ENCODE peak calls at places on chromosomes 7 and 10, in nine cellular contexts. T is right cardiac atrium, F is heart right ventricle, K is transverse colon, L is mammary epithelial cell, M is mucosa of descending colon, N is heart left ventricle, Q is colonic mucosa, S is stomach. Y is an unnamed sample. For H3K4me1, the result is how much of the 10 kb centered on the place peaks cover.

GRCh38 chr7:24227068-24227467 is 56.9 kb upstream of the NPY start:
- DNase-seq in T (no peak), F (no peak), K (no peak), L (no peak), M (no peak), N (no peak), Q (no peak), S (no peak), Y (no peak)

GRCh38 chr10:4174197-4174596 is 389.2 kb upstream of the KLF6 start:
- DNase-seq in T (peak), F (no peak), K (no peak), L (no peak), M (no peak), N (no peak), Q (no peak), S (no peak), Y (no peak)

GRCh38 chr10:86211691-86212390 is 154.8 kb downstream of the GRID1 start:
- DNase-seq in T (no peak), F (no peak), K (no peak), L (no peak), M (no peak), N (no peak), Q (no peak), S (no peak), Y (no peak)

GRCh38 chr7:36090976-36091375 is 62.1 kb upstream of the EEPD1 start:
- DNase-seq in T (no peak), F (no peak), K (no peak), L (no peak), M (no peak), N (no peak), Q (no peak), S (no peak), Y (no peak)

GRCh38 chr7:127792528-127793342 is 140.7 kb downstream of the SND1 start:
- DNase-seq in T (no peak), F (no peak), K (peak), L (no peak), M (no peak), N (no peak), Q (peak), S (peak), Y (peak)

GRCh38 chr10:116891208-116891607 is 41.9 kb downstream of the ENO4 start:
- DNase-seq in T (peak), F (peak), K (peak), L (peak), M (peak), N (peak), Q (peak), S (no peak), Y (peak)

GRCh38 chr7:73555411-73555982 is 2.0 kb downstream of the BCL7B start:
- DNase-seq in T (no peak), F (no peak), K (no peak), L (no peak), M (no peak), N (no peak), Q (no peak), S (no peak), Y (no peak)

GRCh38 chr7:31939076-31939475 is 131.1 kb downstream of the PDE1C start:
- DNase-seq in T (no peak), F (no peak), K (no peak), L (no peak), M (no peak), N (no peak), Q (no peak), S (no peak), Y (no peak)

GRCh38 chr10:80488539-80489066 is 34.5 kb downstream of the TSPAN14 start:
- DNase-seq in T (no peak), F (no peak), K (no peak), L (peak), M (no peak), N (no peak), Q (no peak), S (peak), Y (no peak)

GRCh38 chr10:104122273-104123107 is 519 bp downstream of the SFR1 start:
- DNase-seq in T (no peak), F (no peak), K (no peak), L (no peak), M (no peak), N (no peak), Q (no peak), S (no peak), Y (no peak)

GRCh38 chr10:114771749-114772148 is 49.8 kb upstream of the FHIP2A start:
- DNase-seq in T (no peak), F (no peak), K (no peak), L (no peak), M (no peak), N (no peak), Q (no peak), S (no peak), Y (no peak)

GRCh38 chr7:116912269-116912909 is 40.9 kb upstream of the ST7 start:
- DNase-seq in T (no peak), F (no peak), K (no peak), L (no peak), M (no peak), N (no peak), Q (no peak), S (no peak), Y (no peak)

GRCh38 chr7:43761382-43761781 is 2.9 kb downstream of the BLVRA start:
- DNase-seq in T (no peak), F (no peak), K (no peak), L (no peak), M (no peak), N (no peak), Q (no peak), S (no peak), Y (no peak)
- H3K4me1 ChIP-seq in T (under half), F (under half), K (under half), L (under half), M (under half), N (under half), Q (under half), S (under half), Y (under half)

DNA sequence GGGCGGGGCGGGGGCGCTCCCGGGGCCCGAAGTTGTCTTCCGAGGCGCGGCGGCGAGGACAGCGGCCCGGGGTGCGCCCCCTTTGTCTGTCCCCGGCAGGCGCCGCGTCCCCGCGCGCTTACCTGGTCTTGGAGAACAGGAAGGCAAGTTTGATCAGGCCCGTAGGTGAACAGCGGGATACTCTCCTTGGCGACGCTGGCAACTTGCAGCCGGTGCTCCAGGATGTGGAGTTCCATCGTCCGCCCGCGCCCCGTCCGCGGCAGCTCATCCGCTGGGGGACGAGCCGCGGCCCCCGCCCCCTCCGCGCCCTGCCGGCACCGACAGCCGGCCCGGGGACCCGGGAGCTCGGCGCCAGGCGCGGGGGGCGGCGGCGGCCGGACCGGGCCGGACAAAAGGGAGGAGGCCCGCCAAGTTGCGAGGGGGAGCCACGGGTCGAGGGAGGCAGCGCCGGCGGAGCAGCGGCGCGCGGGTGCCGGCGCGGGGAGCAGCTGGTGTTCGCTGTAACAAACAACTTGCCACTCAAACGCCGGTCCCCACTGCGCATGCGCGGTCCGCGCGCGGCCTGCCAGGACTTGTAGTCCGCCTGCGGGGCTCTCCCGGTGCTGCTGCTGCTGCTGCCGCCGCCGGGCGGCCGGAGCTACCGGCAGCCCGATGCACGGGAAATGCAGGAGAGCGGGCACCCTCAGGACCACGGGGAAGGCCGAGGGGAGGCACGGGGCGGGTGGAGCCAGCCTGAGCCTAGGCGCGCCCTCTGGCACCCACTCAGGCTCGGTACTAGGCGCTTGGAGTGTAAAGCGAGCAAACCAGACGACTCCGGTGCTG is 35.6 kb upstream of the SPDYE3 start:
- DNase-seq in T (peak), F (peak), K (peak), L (peak), M (peak), N (peak), Q (peak), S (peak), Y (peak)
- H3K4me3 ChIP-seq in T (peak), F (peak), K (peak), L (peak), M (peak), N (peak), Q (peak), S (peak), Y (peak)

GRCh38 chr10:72336259-72337038 is 18.3 kb downstream of the DNAJB12 start:
- DNase-seq in T (peak), F (no peak), K (no peak), L (peak), M (peak), N (no peak), Q (no peak), S (peak), Y (no peak)
- H3K4me1 ChIP-seq in T (under half), F (half or more), K (under half), L (half or more), M (under half), N (half or more), Q (under half), S (half or more), Y (half or more)

DNA sequence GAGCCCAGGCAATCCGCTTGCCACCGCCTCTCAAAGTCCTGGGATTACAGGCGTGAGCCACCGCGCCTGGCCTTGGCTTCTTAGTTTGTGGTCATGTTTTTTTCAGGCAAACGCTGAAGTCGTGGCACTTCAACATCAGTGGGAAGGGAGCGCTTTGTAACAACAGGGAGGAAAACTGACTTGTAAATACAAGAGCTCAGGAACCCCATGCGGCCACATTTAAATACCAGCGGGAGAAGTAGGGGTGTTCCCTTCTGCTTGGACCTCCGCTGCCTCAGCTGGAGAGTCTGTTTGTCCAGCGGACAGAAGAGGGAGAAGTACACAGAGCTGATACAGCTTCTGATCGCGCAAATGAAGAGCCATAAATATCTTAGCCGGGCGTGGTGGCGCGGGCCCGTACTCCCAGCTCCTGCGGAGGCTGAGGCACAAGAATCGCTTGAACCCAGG is 108.7 kb upstream of the KMT2C start:
- DNase-seq in T (no peak), F (no peak), K (no peak), L (no peak), M (no peak), N (no peak), Q (no peak), S (no peak), Y (no peak)
- H3K4me3 ChIP-seq in T (no peak), F (no peak), K (no peak), L (no peak), M (no peak), N (no peak), Q (no peak), S (no peak), Y (no peak)

GRCh38 chr7:55534916-55535636 is 37.2 kb downstream of the VOPP1 start:
- DNase-seq in T (no peak), F (no peak), K (no peak), L (no peak), M (no peak), N (no peak), Q (no peak), S (no peak), Y (no peak)
- H3K4me1 ChIP-seq in T (under half), F (under half), K (under half), L (half or more), M (under half), N (under half), Q (under half), S (half or more), Y (under half)

GRCh38 chr10:51224610-51225230 is 150.4 kb downstream of the PRKG1 start:
- DNase-seq in T (no peak), F (no peak), K (no peak), L (no peak), M (no peak), N (no peak), Q (no peak), S (no peak), Y (no peak)
- H3K4me3 ChIP-seq in T (no peak), F (no peak), K (no peak), L (no peak), M (no peak), N (no peak), Q (no peak), S (no peak), Y (no peak)

DNA sequence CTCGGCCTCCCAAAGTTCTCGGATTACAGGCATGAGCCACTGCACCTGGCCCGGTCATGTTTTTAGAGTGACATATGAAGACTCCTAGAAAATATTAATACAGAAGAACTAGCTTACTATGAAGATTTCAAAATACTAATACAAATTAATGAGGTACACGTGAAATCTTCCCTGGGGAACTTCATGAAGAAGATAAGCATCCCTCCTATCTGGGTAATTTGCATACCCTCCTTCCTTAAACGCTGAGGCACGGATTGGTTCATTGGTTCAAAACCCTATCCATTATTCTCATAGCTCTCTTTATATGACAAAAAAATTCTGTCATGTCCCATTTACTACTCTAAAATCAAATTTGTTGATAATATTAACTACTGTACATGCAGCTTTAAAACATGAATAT is 224.8 kb upstream of the KLF14 start:
- DNase-seq in T (no peak), F (no peak), K (no peak), L (no peak), M (no peak), N (no peak), Q (no peak), S (no peak), Y (no peak)
- H3K4me1 ChIP-seq in T (under half), F (under half), K (under half), L (under half), M (under half), N (under half), Q (under half), S (under half), Y (under half)

GRCh38 chr10:132257271-132257670 is 50.5 kb downstream of the STK32C start:
- DNase-seq in T (peak), F (no peak), K (no peak), L (peak), M (no peak), N (no peak), Q (no peak), S (no peak), Y (no peak)

GRCh38 chr10:132254841-132255240 is 52.9 kb downstream of the STK32C start:
- DNase-seq in T (peak), F (no peak), K (no peak), L (no peak), M (no peak), N (no peak), Q (no peak), S (no peak), Y (no peak)

GRCh38 chr10:132253092-132253687 is 54.6 kb downstream of the STK32C start:
- DNase-seq in T (no peak), F (no peak), K (no peak), L (no peak), M (no peak), N (no peak), Q (no peak), S (no peak), Y (no peak)

GRCh38 chr10:132257907-132258306 is 49.8 kb downstream of the STK32C start:
- DNase-seq in T (peak), F (no peak), K (no peak), L (no peak), M (no peak), N (no peak), Q (no peak), S (no peak), Y (no peak)

GRCh38 chr10:132255489-132256344 is 52.0 kb downstream of the STK32C start:
- DNase-seq in T (peak), F (no peak), K (no peak), L (no peak), M (no peak), N (no peak), Q (no peak), S (no peak), Y (no peak)
- H3K4me3 ChIP-seq in T (no peak), F (no peak), K (no peak), L (no peak), M (no peak), N (no peak), Q (no peak), S (no peak), Y (no peak)

DNA sequence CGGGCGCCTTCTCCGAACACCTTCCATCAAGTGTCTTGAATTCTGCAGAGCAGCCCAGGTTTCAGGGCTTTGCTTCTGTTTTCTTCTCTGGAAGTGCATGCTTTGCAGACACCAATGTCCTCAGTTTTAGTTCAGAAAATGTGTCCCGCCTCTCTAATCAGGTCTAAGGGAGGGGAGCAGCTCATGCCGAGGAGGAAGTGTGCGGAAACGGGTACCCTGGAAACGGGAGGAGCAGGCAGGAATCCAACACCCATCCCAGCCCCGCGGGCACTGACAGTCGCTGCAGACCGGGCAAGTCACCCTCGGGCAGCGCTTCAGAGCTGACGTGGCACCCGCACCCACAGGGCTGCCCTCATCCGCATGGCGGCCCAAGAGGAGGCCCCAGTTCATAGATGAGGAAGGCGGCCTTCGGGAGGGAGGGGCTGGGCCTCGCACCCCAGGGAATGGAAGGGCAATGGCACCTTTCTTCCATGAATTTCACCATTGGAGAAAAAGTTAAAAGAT is 338.7 kb downstream of the DNAJB6 start:
- DNase-seq in T (no peak), F (no peak), K (no peak), L (no peak), M (peak), N (no peak), Q (no peak), S (peak), Y (no peak)
- H3K4me1 ChIP-seq in T (under half), F (under half), K (under half), L (under half), M (under half), N (under half), Q (under half), S (under half), Y (under half)

GRCh38 chr7:37182011-37182478 is 266.6 kb downstream of the ELMO1 start:
- DNase-seq in T (peak), F (peak), K (peak), L (peak), M (peak), N (peak), Q (peak), S (peak), Y (peak)
- H3K4me3 ChIP-seq in T (no peak), F (no peak), K (no peak), L (no peak), M (no peak), N (no peak), Q (no peak), S (no peak), Y (no peak)